ENCODE peak calls at places on chromosomes 6 and 20, in six cellular contexts. One of them, this sample, is unnamed.

GRCh38 chr20:50913976-50914375 is 17.3 kb downstream of the ADNP start:
- DNase-seq in osteoblast: peak; percentile 35
- DNase-seq in uterus: no peak
- DNase-seq in Caco-2: no peak
- DNase-seq in AG04449: no peak
- DNase-seq in prostate gland: no peak
- DNase-seq in this sample: peak; percentile 65

GRCh38 chr6:4553387-4553786 is 222.8 kb upstream of the CDYL start:
- DNase-seq in osteoblast: no peak
- DNase-seq in uterus: no peak
- DNase-seq in Caco-2: no peak
- DNase-seq in prostate gland: no peak
- DNase-seq in AG04449: no peak
- DNase-seq in this sample: no peak

GRCh38 chr20:34538671-34539123 is 19.8 kb upstream of the MAP1LC3A start:
- DNase-seq in uterus: peak; percentile 31
- DNase-seq in Caco-2: peak; percentile 90
- DNase-seq in osteoblast: peak; percentile 44
- DNase-seq in AG04449: no peak
- DNase-seq in prostate gland: no peak
- DNase-seq in this sample: no peak

GRCh38 chr6:20403766-20404640 is 2.3 kb downstream of the E2F3 start:
- DNase-seq in Caco-2: peak; percentile 11
- DNase-seq in uterus: no peak
- DNase-seq in AG04449: no peak
- DNase-seq in prostate gland: no peak
- DNase-seq in osteoblast: peak; percentile 90
- DNase-seq in this sample: no peak

GRCh38 chr6:37579444-37580067 is 79.9 kb upstream of the CCDC167 start:
- DNase-seq in AG04449: no peak
- DNase-seq in uterus: no peak
- DNase-seq in osteoblast: peak; percentile 45
- DNase-seq in Caco-2: no peak
- DNase-seq in prostate gland: no peak
- DNase-seq in this sample: no peak

GRCh38 chr20:47126709-47127108 is 229.8 kb downstream of the ZMYND8 start:
- DNase-seq in osteoblast: peak; percentile 85
- DNase-seq in uterus: no peak
- DNase-seq in prostate gland: no peak
- DNase-seq in AG04449: peak; percentile 47
- DNase-seq in Caco-2: no peak
- DNase-seq in this sample: no peak

GRCh38 chr20:38275815-38276550 is 15.4 kb upstream of the KIAA1755 start:
- DNase-seq in Caco-2: no peak
- DNase-seq in osteoblast: peak; percentile 59
- DNase-seq in prostate gland: no peak
- DNase-seq in AG04449: peak; percentile 77
- DNase-seq in uterus: no peak
- DNase-seq in this sample: peak; percentile 61

GRCh38 chr20:59157064-59157463 is 6.6 kb upstream of the ZNF831 start:
- DNase-seq in prostate gland: no peak
- DNase-seq in osteoblast: no peak
- DNase-seq in AG04449: no peak
- DNase-seq in Caco-2: no peak
- DNase-seq in uterus: no peak
- DNase-seq in this sample: no peak

GRCh38 chr6:170404036-170404435 is 97.5 kb downstream of the FAM120B start:
- DNase-seq in prostate gland: no peak
- DNase-seq in Caco-2: no peak
- DNase-seq in uterus: no peak
- DNase-seq in osteoblast: no peak
- DNase-seq in AG04449: no peak
- DNase-seq in this sample: no peak

GRCh38 chr6:4113623-4114022 is 21.8 kb downstream of the ECI2 start:
- DNase-seq in osteoblast: no peak
- DNase-seq in Caco-2: no peak
- DNase-seq in uterus: no peak
- DNase-seq in AG04449: no peak
- DNase-seq in prostate gland: no peak
- DNase-seq in this sample: no peak

DNA sequence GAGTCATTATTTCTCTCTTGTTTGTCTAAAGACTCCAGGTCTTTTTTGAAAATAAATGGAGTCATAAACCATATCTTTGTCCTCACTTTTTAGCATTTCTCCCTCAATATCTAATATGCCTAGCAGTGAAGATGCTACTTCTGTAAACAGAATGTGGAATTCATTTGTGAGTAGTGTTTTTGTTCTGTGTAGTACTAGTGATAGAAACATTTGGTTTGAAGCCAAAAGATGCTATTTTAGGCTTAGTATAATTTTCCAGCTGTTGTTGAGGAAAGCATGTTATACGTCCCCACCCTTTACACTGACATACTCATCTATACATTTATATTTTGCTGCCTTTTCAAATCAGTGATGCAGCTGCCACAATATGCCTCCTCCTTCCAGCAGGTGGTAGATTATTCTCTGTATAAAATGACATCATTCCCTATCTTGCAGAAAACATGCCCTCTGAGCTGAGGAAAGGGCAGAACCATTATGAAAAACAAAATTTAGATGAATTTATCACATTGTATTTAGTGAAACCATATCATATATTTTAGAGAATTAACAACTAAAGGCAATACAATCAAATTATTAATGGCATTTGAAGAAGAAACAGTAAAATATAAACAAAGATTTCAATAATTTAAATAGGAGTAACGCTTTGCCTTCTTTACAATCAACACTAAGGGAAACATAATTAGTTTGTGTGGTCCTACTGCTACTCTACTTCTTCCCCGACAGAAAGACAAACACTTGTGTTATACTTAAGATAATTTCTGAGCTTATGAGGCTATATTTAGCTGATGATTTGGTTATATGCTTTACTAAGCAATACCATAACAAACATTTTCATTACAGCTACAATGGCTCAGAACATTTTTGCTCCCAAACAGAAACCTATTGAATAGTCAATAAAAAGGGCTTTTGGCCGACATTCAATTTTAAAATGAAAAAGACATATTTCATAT is 1217.4 kb upstream of the GJE1 start:
- DNase-seq in osteoblast: no peak
- DNase-seq in Caco-2: no peak
- DNase-seq in prostate gland: no peak
- DNase-seq in AG04449: no peak
- DNase-seq in uterus: no peak
- DNase-seq in this sample: no peak
- TF ChIP-seq CTCF in osteoblast: no peak
- TF ChIP-seq CTCF in Caco-2: no peak
- TF ChIP-seq CTCF in prostate gland: no peak
- TF ChIP-seq CTCF in AG04449: no peak
- TF ChIP-seq CTCF in uterus: no peak
- TF ChIP-seq CTCF in this sample: no peak

DNA sequence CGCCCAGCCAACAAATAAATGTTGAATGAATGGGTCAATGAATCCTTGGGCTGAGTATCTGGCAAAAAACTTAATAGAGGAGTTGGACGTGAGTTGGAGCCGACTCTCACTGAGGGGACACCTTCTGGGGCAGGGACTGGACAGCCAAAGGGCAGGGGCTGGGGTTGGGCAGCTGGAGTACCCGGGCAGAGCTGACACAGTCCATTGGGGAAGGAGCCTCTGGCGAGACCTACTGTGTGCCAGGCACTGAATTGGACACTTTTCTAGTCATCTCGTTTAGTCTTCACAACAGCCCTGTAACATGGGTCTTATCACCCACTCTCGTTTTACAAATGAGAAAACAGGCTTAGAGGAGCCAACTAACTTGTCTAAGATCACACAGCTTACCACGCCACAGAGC is 4.7 kb upstream of the MAPK13 start:
- DNase-seq in AG04449: no peak
- DNase-seq in Caco-2: no peak
- DNase-seq in prostate gland: no peak
- DNase-seq in uterus: no peak
- DNase-seq in osteoblast: no peak
- DNase-seq in this sample: no peak
- H3K4me3 ChIP-seq in AG04449: no peak overlapping the region
- H3K4me3 ChIP-seq in Caco-2: no peak overlapping the region
- H3K4me3 ChIP-seq in prostate gland: no peak overlapping the region
- H3K4me3 ChIP-seq in uterus: no peak overlapping the region
- H3K4me3 ChIP-seq in osteoblast: no peak overlapping the region
- H3K4me3 ChIP-seq in this sample: no peak overlapping the region

GRCh38 chr6:90859612-90860011 is 272.7 kb upstream of the MAP3K7 start:
- DNase-seq in osteoblast: no peak
- DNase-seq in AG04449: no peak
- DNase-seq in Caco-2: no peak
- DNase-seq in prostate gland: no peak
- DNase-seq in uterus: no peak
- DNase-seq in this sample: no peak
- TF ChIP-seq CTCF in osteoblast: no peak
- TF ChIP-seq CTCF in AG04449: no peak
- TF ChIP-seq CTCF in Caco-2: no peak
- TF ChIP-seq CTCF in prostate gland: no peak
- TF ChIP-seq CTCF in uterus: no peak
- TF ChIP-seq CTCF in this sample: no peak

DNA sequence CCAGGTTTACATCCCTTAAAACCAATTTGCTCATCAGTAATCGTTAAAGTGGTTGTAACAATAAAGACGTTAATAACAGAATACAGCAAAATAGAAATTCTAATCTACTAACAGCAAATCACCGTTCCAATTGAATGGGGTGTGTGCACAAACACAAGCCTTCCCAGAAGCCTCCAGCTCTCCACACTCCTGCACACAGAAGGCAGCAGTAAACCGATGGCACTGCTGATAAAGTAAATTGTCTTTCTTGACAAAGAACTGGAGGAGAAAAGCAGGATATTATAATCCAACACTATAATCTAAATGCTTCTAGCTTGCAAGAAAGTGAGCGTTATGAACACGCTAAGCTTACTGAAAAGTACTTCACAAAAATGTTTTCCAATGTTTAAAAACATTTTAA is 7.0 kb downstream of the ZNF217 start:
- DNase-seq in AG04449: no peak
- DNase-seq in prostate gland: no peak
- DNase-seq in uterus: no peak
- DNase-seq in osteoblast: no peak
- DNase-seq in Caco-2: no peak
- DNase-seq in this sample: no peak
- H3K4me3 ChIP-seq in AG04449: no peak overlapping the region
- H3K4me3 ChIP-seq in prostate gland: no peak overlapping the region
- H3K4me3 ChIP-seq in uterus: no peak overlapping the region
- H3K4me3 ChIP-seq in osteoblast: no peak overlapping the region
- H3K4me3 ChIP-seq in Caco-2: no peak overlapping the region
- H3K4me3 ChIP-seq in this sample: no peak overlapping the region

GRCh38 chr6:167842457-167842856 is 15.7 kb downstream of the AFDN start:
- DNase-seq in Caco-2: no peak
- DNase-seq in uterus: no peak
- DNase-seq in prostate gland: no peak
- DNase-seq in AG04449: no peak
- DNase-seq in osteoblast: no peak
- DNase-seq in this sample: no peak
- TF ChIP-seq CTCF in Caco-2: no peak
- TF ChIP-seq CTCF in uterus: no peak
- TF ChIP-seq CTCF in prostate gland: no peak
- TF ChIP-seq CTCF in AG04449: no peak
- TF ChIP-seq CTCF in osteoblast: no peak
- TF ChIP-seq CTCF in this sample: no peak

DNA sequence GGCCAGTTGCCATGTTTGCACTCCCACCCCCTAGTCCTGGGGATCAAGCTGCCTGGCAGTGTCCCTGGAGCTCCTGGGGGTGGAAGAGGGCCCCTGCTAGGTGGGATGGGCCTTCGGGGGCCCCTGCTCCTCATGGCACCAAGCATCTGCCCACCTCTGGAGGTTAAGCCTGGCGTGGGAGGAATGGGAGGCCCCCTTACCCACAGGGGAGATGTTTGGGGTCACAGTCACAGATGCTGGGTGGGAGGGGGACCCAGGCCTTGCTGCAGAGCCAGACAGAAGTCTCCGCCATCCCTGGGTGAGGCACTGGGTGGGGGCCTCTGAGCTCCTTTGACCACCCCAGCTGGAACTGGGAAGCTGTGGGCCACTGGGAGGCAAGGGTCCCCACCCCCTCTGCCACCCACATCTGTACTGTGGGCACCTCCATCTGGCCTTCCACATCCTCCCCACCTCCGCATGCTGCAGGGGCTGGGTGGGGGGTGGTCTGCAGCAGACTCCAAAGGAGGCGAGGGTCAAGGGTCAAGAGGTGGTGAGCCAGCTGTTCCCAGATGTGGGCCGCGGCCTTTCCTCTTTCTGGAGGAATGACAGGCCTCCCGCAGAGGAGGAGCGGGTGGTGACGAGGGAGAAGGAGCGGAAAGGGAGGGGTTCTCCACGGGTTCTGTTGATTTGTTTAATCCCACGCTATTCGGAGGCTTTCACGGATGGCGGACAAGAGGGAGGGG is 41.5 kb downstream of the YTHDF1 start:
- DNase-seq in Caco-2: no peak
- DNase-seq in osteoblast: no peak
- DNase-seq in AG04449: no peak
- DNase-seq in prostate gland: no peak
- DNase-seq in uterus: no peak
- DNase-seq in this sample: no peak
- H3K4me3 ChIP-seq in Caco-2: peak overlapping the region; percentile 28
- H3K4me3 ChIP-seq in osteoblast: no peak overlapping the region
- H3K4me3 ChIP-seq in AG04449: no peak overlapping the region
- H3K4me3 ChIP-seq in prostate gland: no peak overlapping the region
- H3K4me3 ChIP-seq in uterus: no peak overlapping the region
- H3K4me3 ChIP-seq in this sample: no peak overlapping the region

GRCh38 chr6:131205891-131206290 is 70.6 kb downstream of the AKAP7 start:
- DNase-seq in Caco-2: no peak
- DNase-seq in AG04449: no peak
- DNase-seq in osteoblast: no peak
- DNase-seq in prostate gland: no peak
- DNase-seq in uterus: no peak
- DNase-seq in this sample: no peak
- TF ChIP-seq CTCF in Caco-2: no peak
- TF ChIP-seq CTCF in AG04449: no peak
- TF ChIP-seq CTCF in osteoblast: no peak
- TF ChIP-seq CTCF in prostate gland: no peak
- TF ChIP-seq CTCF in uterus: no peak
- TF ChIP-seq CTCF in this sample: no peak

GRCh38 chr20:57238089-57238488 is 28.4 kb downstream of the BMP7 start:
- DNase-seq in osteoblast: no peak
- DNase-seq in prostate gland: no peak
- DNase-seq in uterus: no peak
- DNase-seq in AG04449: no peak
- DNase-seq in Caco-2: no peak
- DNase-seq in this sample: no peak
- H3K4me3 ChIP-seq in osteoblast: no peak overlapping the region
- H3K4me3 ChIP-seq in prostate gland: no peak overlapping the region
- H3K4me3 ChIP-seq in uterus: no peak overlapping the region
- H3K4me3 ChIP-seq in AG04449: no peak overlapping the region
- H3K4me3 ChIP-seq in Caco-2: no peak overlapping the region
- H3K4me3 ChIP-seq in this sample: no peak overlapping the region